ENCODE peak calls at places on chromosomes 11 and 22, in four cellular contexts. F, U, C and R are unnamed samples.

GRCh38 chr22:36036167-36036624 is 7.6 kb upstream of the RBFOX2 start:
- DNase-seq in F (no peak), U (no peak), C (no peak), R (no peak)

GRCh38 chr11:130999992-131000770 is 83.9 kb upstream of the SNX19 start:
- DNase-seq in F (no peak), U (peak), C (no peak), R (no peak)

GRCh38 chr11:66181632-66182345 is 86.7 kb upstream of the RAB1B start:
- DNase-seq in F (no peak), U (no peak), C (no peak), R (no peak)

GRCh38 chr11:24068197-24068596 is 428.7 kb upstream of the LUZP2 start:
- DNase-seq in F (no peak), U (no peak), C (no peak), R (no peak)

GRCh38 chr22:44972363-44973083 is 37.3 kb downstream of the PHF21B start:
- DNase-seq in F (no peak), U (no peak), C (no peak), R (no peak)

GRCh38 chr11:83033972-83034672 is 37.6 kb downstream of the RAB30 start:
- DNase-seq in F (no peak), U (no peak), C (peak), R (peak)

GRCh38 chr22:44956835-44957234 is 53.0 kb downstream of the PHF21B start:
- DNase-seq in F (no peak), U (no peak), C (no peak), R (no peak)

GRCh38 chr11:65307298-65308229 is 7.1 kb upstream of the CDC42EP2 start:
- DNase-seq in F (no peak), U (peak), C (no peak), R (no peak)

GRCh38 chr22:40531951-40532900 is 104.3 kb downstream of the MRTFA start:
- DNase-seq in F (no peak), U (no peak), C (no peak), R (no peak)

GRCh38 chr22:19631899-19632670 is 82.2 kb upstream of the SEPTIN5 start:
- DNase-seq in F (no peak), U (peak), C (no peak), R (no peak)

GRCh38 chr11:94870422-94870821 is 102.3 kb downstream of the AMOTL1 start:
- DNase-seq in F (no peak), U (no peak), C (no peak), R (no peak)

GRCh38 chr11:61140416-61140815 is 20.8 kb downstream of the VPS37C start:
- DNase-seq in F (no peak), U (no peak), C (no peak), R (peak)

GRCh38 chr11:82883853-82884252 is 16.4 kb downstream of the PRCP start:
- DNase-seq in F (no peak), U (no peak), C (no peak), R (no peak)

GRCh38 chr11:82988936-82989627 is 82.6 kb downstream of the RAB30 start:
- DNase-seq in F (no peak), U (no peak), C (no peak), R (no peak)

GRCh38 chr11:77217156-77217555 is 84.3 kb downstream of the GDPD4 start:
- DNase-seq in F (no peak), U (no peak), C (no peak), R (no peak)

GRCh38 chr22:36958366-36958765 is 44.9 kb downstream of the CSF2RB start:
- DNase-seq in F (no peak), U (no peak), C (no peak), R (no peak)

GRCh38 chr11:19793356-19793755 is 80.7 kb downstream of the NAV2 start:
- DNase-seq in F (no peak), U (no peak), C (peak), R (peak)